ENCODE peak calls at places on chromosomes 1 and 21, in eight cellular contexts. T is prostate gland, O is transverse colon, Q is Peyer's patch, N is body of pancreas, C is suprapubic skin, K is stomach, U is H1. B is an unnamed sample.
A peak's percentile ranks its signal among the peaks of the same experiment; 100 is the strongest.

GRCh38 chr1:145878724-145879123 is 6.9 kb downstream of the ANKRD35 start:
- DNase-seq in N (no peak), U (no peak), K (no peak), T (no peak), O (no peak), Q (no peak), C (no peak), B (no peak)

GRCh38 chr1:1290238-1290731 is 10.0 kb downstream of the SCNN1D start:
- DNase-seq in C (no peak), O (peak; percentile 83), N (peak; percentile 83), Q (peak; percentile 88), K (peak; percentile 87), U (peak; percentile 92), T (peak; percentile 47), B (no peak)

GRCh38 chr21:46301759-46302158 is 15.6 kb downstream of the YBEY start:
- DNase-seq in T (no peak), U (no peak), N (no peak), C (no peak), Q (no peak), K (no peak), O (no peak), B (no peak)

GRCh38 chr1:64655861-64656260 is 89.0 kb upstream of the RAVER2 start:
- DNase-seq in O (no peak), C (no peak), Q (no peak), U (no peak), N (no peak), T (no peak), K (no peak), B (no peak)

GRCh38 chr1:19643602-19644419 is at the start of gene NBL1:
- DNase-seq in O (peak; percentile 84), Q (peak; percentile 84), C (peak; percentile 80), U (peak; percentile 75), T (peak; percentile 84), N (peak; percentile 41), K (peak; percentile 68), B (no peak)

GRCh38 chr1:11499825-11500331 is 20.9 kb downstream of the DISP3 start:
- DNase-seq in N (no peak), T (no peak), C (no peak), K (no peak), O (no peak), U (peak; percentile 67), Q (no peak), B (no peak)

GRCh38 chr1:169574336-169574735 is 11.9 kb downstream of the F5 start:
- DNase-seq in T (peak; percentile 11), C (no peak), Q (no peak), N (no peak), U (no peak), O (no peak), K (no peak), B (no peak)

GRCh38 chr1:1907098-1907736 is 7.8 kb upstream of the CALML6 start:
- DNase-seq in U (no peak), N (peak; percentile 35), T (no peak), K (peak; percentile 58), Q (peak; percentile 64), C (peak; percentile 72), O (peak; percentile 60), B (no peak)

GRCh38 chr1:211339631-211340041 is 13.0 kb downstream of the TRAF5 start:
- DNase-seq in K (no peak), N (no peak), Q (peak; percentile 61), C (no peak), O (peak; percentile 62), U (peak; percentile 41), T (no peak), B (no peak)

GRCh38 chr1:232463226-232463625 is 166.7 kb downstream of the SIPA1L2 start:
- DNase-seq in C (no peak), Q (no peak), T (no peak), N (no peak), K (no peak), O (no peak), U (no peak), B (no peak)

GRCh38 chr1:232634086-232634485 is 4.2 kb upstream of the SIPA1L2 start:
- DNase-seq in O (peak; percentile 74), K (peak; percentile 30), Q (peak; percentile 78), C (no peak), N (no peak), T (peak; percentile 42), U (no peak), B (no peak)

GRCh38 chr1:228009828-228010775 is 3.3 kb downstream of the WNT3A start:
- DNase-seq in Q (peak; percentile 39), O (no peak), C (peak; percentile 52), T (no peak), N (peak; percentile 7), K (peak; percentile 25), U (no peak), B (no peak)

GRCh38 chr1:75992312-75992711 is 60.1 kb upstream of the ASB17 start:
- DNase-seq in K (no peak), C (no peak), N (no peak), Q (no peak), T (no peak), O (no peak), U (no peak), B (no peak)

GRCh38 chr1:185244015-185244747 is 72.9 kb downstream of the IVNS1ABP start:
- DNase-seq in T (no peak), K (no peak), Q (no peak), N (no peak), O (no peak), U (no peak), C (no peak), B (no peak)

GRCh38 chr1:157580179-157580827 is 17.6 kb downstream of the FCRL4 start:
- DNase-seq in U (peak; percentile 53), O (peak; percentile 24), C (no peak), K (no peak), Q (peak; percentile 65), T (no peak), N (peak; percentile 22), B (no peak)

GRCh38 chr1:154342836-154343472 is 17.6 kb downstream of the ATP8B2 start:
- DNase-seq in O (peak; percentile 61), N (no peak), C (no peak), T (no peak), U (no peak), K (peak; percentile 47), Q (peak; percentile 89), B (no peak)

GRCh38 chr1:159071970-159072582 is 4.5 kb downstream of the AIM2 start:
- DNase-seq in Q (no peak), N (no peak), O (no peak), T (no peak), U (no peak), C (no peak), K (no peak), B (no peak)

GRCh38 chr1:83950106-83950661 is 48.7 kb downstream of the TTLL7 start:
- DNase-seq in C (no peak), N (no peak), K (no peak), T (no peak), Q (no peak), O (no peak), U (no peak), B (no peak)

DNA sequence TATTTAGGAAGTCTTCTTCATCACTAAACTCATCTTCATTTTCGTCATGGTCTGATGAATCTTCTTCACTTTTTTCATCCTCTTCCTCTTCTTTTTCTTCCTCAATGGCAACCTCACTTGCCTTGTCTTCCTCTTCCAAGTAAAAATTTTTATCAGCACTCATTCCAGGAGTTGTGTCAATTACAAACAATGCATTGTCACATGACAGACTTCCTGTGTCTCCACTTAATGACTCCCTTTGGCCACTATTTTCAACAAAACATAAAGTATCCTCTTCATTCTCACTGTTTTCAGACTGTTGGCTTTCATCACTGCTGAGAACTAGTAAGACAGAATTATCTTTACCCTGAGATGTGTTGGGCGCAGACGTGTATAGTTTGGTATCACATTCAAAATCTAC is 2.7 kb downstream of the DNTTIP2 start:
- DNase-seq in N (no peak), O (no peak), U (no peak), T (no peak), C (no peak), Q (no peak), K (no peak), B (no peak)
- TF ChIP-seq POLR2A in N (no peak), O (no peak), U (no peak), T (no peak), C (no peak), Q (no peak), K (no peak), B (no peak)

GRCh38 chr1:220666349-220666748 is 23.8 kb upstream of the C1orf115 start:
- DNase-seq in K (no peak), Q (no peak), O (no peak), C (no peak), T (no peak), U (no peak), N (no peak), B (no peak)
- H3K27me3 ChIP-seq in K (no peaks in the 10 kb centered on the region), Q (no peaks in the 10 kb centered on the region), O (no peaks in the 10 kb centered on the region), C (no peaks in the 10 kb centered on the region), T (no peaks in the 10 kb centered on the region), U (no peaks in the 10 kb centered on the region), N (no peaks in the 10 kb centered on the region), B (no peaks in the 10 kb centered on the region)

DNA sequence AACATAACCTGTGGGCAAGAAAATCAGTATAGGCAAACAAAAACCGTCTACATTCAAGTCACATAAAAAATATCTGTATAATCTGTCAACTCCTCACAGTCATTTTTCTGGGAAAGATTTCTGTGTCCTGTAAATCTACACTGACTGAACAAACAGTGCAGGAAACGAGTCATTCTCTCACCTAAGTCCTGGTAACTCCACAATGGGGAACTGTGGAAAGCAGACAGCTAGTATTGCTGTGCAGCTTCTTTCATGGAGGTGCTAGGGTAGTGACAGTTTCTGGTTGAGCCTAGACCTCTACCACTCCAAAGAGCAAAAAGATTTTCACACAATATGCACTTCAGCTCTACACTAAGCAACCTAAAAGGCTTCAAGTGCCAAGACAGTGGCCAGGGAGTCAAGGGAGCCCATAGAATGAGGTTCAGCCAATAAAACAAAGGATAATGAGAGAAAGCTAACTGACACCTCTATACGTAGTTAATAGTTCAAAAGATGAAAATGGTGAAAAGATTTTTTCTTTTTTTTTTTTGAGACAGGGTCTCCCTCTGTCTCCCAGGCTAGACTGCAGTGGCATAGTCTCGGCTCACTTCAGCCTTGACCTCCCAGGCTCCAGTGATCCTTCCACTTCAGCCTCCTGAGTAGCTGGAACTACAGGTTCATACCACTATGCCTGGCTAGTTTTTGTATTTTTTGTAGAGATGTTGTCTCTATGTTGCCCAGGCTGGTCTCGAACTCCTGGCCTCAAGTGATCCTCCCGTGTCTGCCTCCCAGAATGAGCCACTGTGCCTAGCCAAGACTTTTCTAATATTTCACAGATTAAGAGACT is 5.5 kb downstream of the PTP4A2 start:
- DNase-seq in C (no peak), N (no peak), K (no peak), T (no peak), Q (no peak), U (no peak), O (no peak), B (no peak)
- H3K4me1 ChIP-seq in C (peaks cover 78% of the 10 kb centered on the region), N (peaks cover 88% of the 10 kb centered on the region), K (peaks cover 69% of the 10 kb centered on the region), T (peaks cover 6% of the 10 kb centered on the region), Q (peaks cover 9% of the 10 kb centered on the region), U (peaks cover 14% of the 10 kb centered on the region), O (peaks cover 80% of the 10 kb centered on the region), B (peaks cover 68% of the 10 kb centered on the region)

DNA sequence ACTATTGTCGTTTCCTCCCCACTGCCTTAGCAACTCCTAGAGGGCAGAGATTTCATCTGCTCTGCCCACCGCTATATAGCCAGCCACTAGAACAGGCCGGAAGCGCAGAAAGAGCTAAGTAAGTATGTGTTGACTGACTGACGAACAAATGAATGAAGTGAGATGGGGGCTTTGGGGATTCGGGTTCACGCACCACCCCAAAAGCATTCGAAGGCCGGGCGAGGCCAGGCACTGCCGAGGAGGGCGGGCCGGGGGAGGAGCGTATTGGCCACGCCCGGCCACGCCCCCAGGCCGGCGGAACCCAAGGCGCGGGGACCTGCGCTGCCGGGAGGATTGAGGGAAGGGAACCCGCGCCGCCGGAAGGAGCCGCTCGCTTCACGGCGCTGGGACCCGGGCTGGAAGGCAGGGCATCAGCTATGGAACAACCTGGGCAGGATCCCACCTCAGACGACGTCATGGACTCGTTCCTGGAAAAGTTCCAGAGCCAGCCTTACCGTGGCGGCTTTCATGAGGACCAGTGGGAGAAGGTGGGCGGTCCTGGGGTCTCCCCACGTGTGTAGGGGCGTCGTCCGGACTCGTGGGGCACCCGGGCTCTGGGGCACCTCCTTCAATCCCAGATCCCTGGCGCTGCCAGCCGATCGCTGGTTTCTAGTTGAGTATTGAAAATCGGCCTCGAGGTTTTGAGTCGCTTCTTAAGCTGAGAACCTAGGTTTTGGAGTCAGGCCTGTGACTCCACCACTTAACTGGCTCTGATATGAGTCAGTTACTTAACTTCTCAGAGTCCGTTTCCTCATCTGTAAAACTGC is at the start of gene TTC4:
- DNase-seq in Q (peak; percentile 91), O (peak; percentile 87), C (peak; percentile 88), T (peak; percentile 74), U (peak; percentile 92), N (peak; percentile 80), K (peak; percentile 87), B (no peak)
- TF ChIP-seq POLR2A in Q (peak; percentile 62), O (peak; percentile 58), C (no peak), T (peak; percentile 83), U (peak; percentile 94), N (no peak), K (no peak), B (peak; percentile 69)